ENCODE peak calls at places on chromosomes 12 and 14, in five cellular contexts. One of them, this sample, is unnamed.

GRCh38 chr14:65723348-65723747 is 310.8 kb downstream of the FUT8 start:
- DNase-seq in cardiac fibroblast: no peak
- DNase-seq in activated CD8-positive, alpha-beta memory T cell treated with anti-CD3 and anti-CD28 coated beads for 48 hours: no peak
- DNase-seq in effector CD4-positive, alpha-beta T cell: no peak
- DNase-seq in osteocyte: no peak
- DNase-seq in this sample: no peak

GRCh38 chr14:95503365-95504134 is 12.9 kb downstream of the SYNE3 start:
- DNase-seq in cardiac fibroblast: no peak
- DNase-seq in activated CD8-positive, alpha-beta memory T cell treated with anti-CD3 and anti-CD28 coated beads for 48 hours: no peak
- DNase-seq in effector CD4-positive, alpha-beta T cell: no peak
- DNase-seq in osteocyte: no peak
- DNase-seq in this sample: no peak

GRCh38 chr12:8157484-8158198 is 826 bp downstream of the ZNF705A start:
- DNase-seq in cardiac fibroblast: peak; percentile 6
- DNase-seq in activated CD8-positive, alpha-beta memory T cell treated with anti-CD3 and anti-CD28 coated beads for 48 hours: no peak
- DNase-seq in effector CD4-positive, alpha-beta T cell: no peak
- DNase-seq in osteocyte: no peak
- DNase-seq in this sample: no peak

GRCh38 chr12:115341442-115341841 is 657.5 kb upstream of the TBX3 start:
- DNase-seq in cardiac fibroblast: peak; percentile 100
- DNase-seq in activated CD8-positive, alpha-beta memory T cell treated with anti-CD3 and anti-CD28 coated beads for 48 hours: no peak
- DNase-seq in effector CD4-positive, alpha-beta T cell: no peak
- DNase-seq in osteocyte: peak; percentile 92
- DNase-seq in this sample: peak; percentile 95

GRCh38 chr14:77041837-77042557 is 13.5 kb upstream of the IRF2BPL start:
- DNase-seq in cardiac fibroblast: peak; percentile 98
- DNase-seq in activated CD8-positive, alpha-beta memory T cell treated with anti-CD3 and anti-CD28 coated beads for 48 hours: no peak
- DNase-seq in effector CD4-positive, alpha-beta T cell: no peak
- DNase-seq in osteocyte: no peak
- DNase-seq in this sample: peak; percentile 95

GRCh38 chr12:29164477-29165163 is 15.5 kb downstream of the FAR2 start:
- DNase-seq in cardiac fibroblast: peak; percentile 82
- DNase-seq in activated CD8-positive, alpha-beta memory T cell treated with anti-CD3 and anti-CD28 coated beads for 48 hours: no peak
- DNase-seq in effector CD4-positive, alpha-beta T cell: no peak
- DNase-seq in osteocyte: no peak
- DNase-seq in this sample: peak; percentile 75

GRCh38 chr12:27361372-27361771 is 28.7 kb downstream of the BMAL2 start:
- DNase-seq in cardiac fibroblast: peak; percentile 58
- DNase-seq in activated CD8-positive, alpha-beta memory T cell treated with anti-CD3 and anti-CD28 coated beads for 48 hours: no peak
- DNase-seq in effector CD4-positive, alpha-beta T cell: no peak
- DNase-seq in osteocyte: no peak
- DNase-seq in this sample: no peak

GRCh38 chr12:107411792-107412535 is 273.6 kb upstream of the PWP1 start:
- DNase-seq in cardiac fibroblast: peak; percentile 69
- DNase-seq in activated CD8-positive, alpha-beta memory T cell treated with anti-CD3 and anti-CD28 coated beads for 48 hours: no peak
- DNase-seq in effector CD4-positive, alpha-beta T cell: no peak
- DNase-seq in osteocyte: no peak
- DNase-seq in this sample: peak; percentile 9

GRCh38 chr14:77603031-77603430 is 13.4 kb downstream of the SPTLC2 start:
- DNase-seq in cardiac fibroblast: no peak
- DNase-seq in activated CD8-positive, alpha-beta memory T cell treated with anti-CD3 and anti-CD28 coated beads for 48 hours: no peak
- DNase-seq in effector CD4-positive, alpha-beta T cell: no peak
- DNase-seq in osteocyte: no peak
- DNase-seq in this sample: no peak

GRCh38 chr14:34714320-34715107 is at the start of gene CFL2:
- DNase-seq in cardiac fibroblast: peak; percentile 66
- DNase-seq in activated CD8-positive, alpha-beta memory T cell treated with anti-CD3 and anti-CD28 coated beads for 48 hours: peak; percentile 50
- DNase-seq in effector CD4-positive, alpha-beta T cell: peak; percentile 61
- DNase-seq in osteocyte: peak; percentile 90
- DNase-seq in this sample: peak; percentile 65

GRCh38 chr12:127293507-127294310 is 973.3 kb upstream of the TMEM132C start:
- DNase-seq in cardiac fibroblast: peak; percentile 88
- DNase-seq in activated CD8-positive, alpha-beta memory T cell treated with anti-CD3 and anti-CD28 coated beads for 48 hours: peak; percentile 30
- DNase-seq in effector CD4-positive, alpha-beta T cell: peak; percentile 7
- DNase-seq in osteocyte: peak; percentile 86
- DNase-seq in this sample: peak; percentile 42

GRCh38 chr12:78674311-78675085 is 190.1 kb upstream of the SYT1 start:
- DNase-seq in cardiac fibroblast: peak; percentile 53
- DNase-seq in activated CD8-positive, alpha-beta memory T cell treated with anti-CD3 and anti-CD28 coated beads for 48 hours: no peak
- DNase-seq in effector CD4-positive, alpha-beta T cell: no peak
- DNase-seq in osteocyte: no peak
- DNase-seq in this sample: peak; percentile 3

GRCh38 chr14:28758253-28758915 is 8.2 kb upstream of the FOXG1 start:
- DNase-seq in cardiac fibroblast: no peak
- DNase-seq in activated CD8-positive, alpha-beta memory T cell treated with anti-CD3 and anti-CD28 coated beads for 48 hours: no peak
- DNase-seq in effector CD4-positive, alpha-beta T cell: no peak
- DNase-seq in osteocyte: no peak
- DNase-seq in this sample: no peak

GRCh38 chr12:48852734-48853168 is 788 bp upstream of the DDX23 start:
- DNase-seq in cardiac fibroblast: no peak
- DNase-seq in activated CD8-positive, alpha-beta memory T cell treated with anti-CD3 and anti-CD28 coated beads for 48 hours: no peak
- DNase-seq in effector CD4-positive, alpha-beta T cell: no peak
- DNase-seq in osteocyte: no peak
- DNase-seq in this sample: peak; percentile 2

GRCh38 chr12:107490000-107490399 is 195.6 kb upstream of the PWP1 start:
- DNase-seq in cardiac fibroblast: no peak
- DNase-seq in activated CD8-positive, alpha-beta memory T cell treated with anti-CD3 and anti-CD28 coated beads for 48 hours: no peak
- DNase-seq in effector CD4-positive, alpha-beta T cell: no peak
- DNase-seq in osteocyte: no peak
- DNase-seq in this sample: no peak

GRCh38 chr14:31934767-31935266 is 142.3 kb upstream of the ARHGAP5 start:
- DNase-seq in cardiac fibroblast: peak; percentile 66
- DNase-seq in activated CD8-positive, alpha-beta memory T cell treated with anti-CD3 and anti-CD28 coated beads for 48 hours: no peak
- DNase-seq in effector CD4-positive, alpha-beta T cell: no peak
- DNase-seq in osteocyte: no peak
- DNase-seq in this sample: peak; percentile 78

GRCh38 chr12:57342207-57342691 is 88.6 kb downstream of the R3HDM2 start:
- DNase-seq in cardiac fibroblast: peak; percentile 50
- DNase-seq in activated CD8-positive, alpha-beta memory T cell treated with anti-CD3 and anti-CD28 coated beads for 48 hours: no peak
- DNase-seq in effector CD4-positive, alpha-beta T cell: no peak
- DNase-seq in osteocyte: no peak
- DNase-seq in this sample: peak; percentile 66

GRCh38 chr14:81301813-81302212 is 81.1 kb upstream of the GTF2A1 start:
- DNase-seq in cardiac fibroblast: no peak
- DNase-seq in activated CD8-positive, alpha-beta memory T cell treated with anti-CD3 and anti-CD28 coated beads for 48 hours: no peak
- DNase-seq in effector CD4-positive, alpha-beta T cell: no peak
- DNase-seq in osteocyte: no peak
- DNase-seq in this sample: no peak

GRCh38 chr12:49284672-49285071 is 10.3 kb upstream of the PRPH start:
- DNase-seq in cardiac fibroblast: no peak
- DNase-seq in activated CD8-positive, alpha-beta memory T cell treated with anti-CD3 and anti-CD28 coated beads for 48 hours: no peak
- DNase-seq in effector CD4-positive, alpha-beta T cell: no peak
- DNase-seq in osteocyte: no peak
- DNase-seq in this sample: no peak

GRCh38 chr14:91177073-91177796 is 63.4 kb downstream of the DGLUCY start:
- DNase-seq in cardiac fibroblast: peak; percentile 85
- DNase-seq in activated CD8-positive, alpha-beta memory T cell treated with anti-CD3 and anti-CD28 coated beads for 48 hours: peak; percentile 24
- DNase-seq in effector CD4-positive, alpha-beta T cell: peak; percentile 54
- DNase-seq in osteocyte: no peak
- DNase-seq in this sample: peak; percentile 80

GRCh38 chr14:92026548-92027190 is 13.2 kb downstream of the TRIP11 start:
- DNase-seq in cardiac fibroblast: no peak
- DNase-seq in activated CD8-positive, alpha-beta memory T cell treated with anti-CD3 and anti-CD28 coated beads for 48 hours: no peak
- DNase-seq in effector CD4-positive, alpha-beta T cell: no peak
- DNase-seq in osteocyte: no peak
- DNase-seq in this sample: no peak

GRCh38 chr14:36647827-36648753 is 13.6 kb upstream of the PAX9 start:
- DNase-seq in cardiac fibroblast: peak; percentile 56
- DNase-seq in activated CD8-positive, alpha-beta memory T cell treated with anti-CD3 and anti-CD28 coated beads for 48 hours: no peak
- DNase-seq in effector CD4-positive, alpha-beta T cell: no peak
- DNase-seq in osteocyte: no peak
- DNase-seq in this sample: peak; percentile 17

GRCh38 chr12:49983892-49984291 is 11.1 kb downstream of the AQP6 start:
- DNase-seq in cardiac fibroblast: peak; percentile 79
- DNase-seq in activated CD8-positive, alpha-beta memory T cell treated with anti-CD3 and anti-CD28 coated beads for 48 hours: no peak
- DNase-seq in effector CD4-positive, alpha-beta T cell: no peak
- DNase-seq in osteocyte: peak; percentile 83
- DNase-seq in this sample: peak; percentile 96

GRCh38 chr14:38866461-38866860 is 236.6 kb downstream of the SEC23A start:
- DNase-seq in cardiac fibroblast: no peak
- DNase-seq in activated CD8-positive, alpha-beta memory T cell treated with anti-CD3 and anti-CD28 coated beads for 48 hours: no peak
- DNase-seq in effector CD4-positive, alpha-beta T cell: no peak
- DNase-seq in osteocyte: no peak
- DNase-seq in this sample: no peak

GRCh38 chr14:88470542-88471440 is 84.0 kb downstream of the PTPN21 start:
- DNase-seq in cardiac fibroblast: peak; percentile 71
- DNase-seq in activated CD8-positive, alpha-beta memory T cell treated with anti-CD3 and anti-CD28 coated beads for 48 hours: no peak
- DNase-seq in effector CD4-positive, alpha-beta T cell: no peak
- DNase-seq in osteocyte: no peak
- DNase-seq in this sample: no peak

GRCh38 chr14:91377700-91378652 is 39.6 kb downstream of the CCDC88C start:
- DNase-seq in cardiac fibroblast: no peak
- DNase-seq in activated CD8-positive, alpha-beta memory T cell treated with anti-CD3 and anti-CD28 coated beads for 48 hours: no peak
- DNase-seq in effector CD4-positive, alpha-beta T cell: no peak
- DNase-seq in osteocyte: no peak
- DNase-seq in this sample: peak; percentile 42

GRCh38 chr12:90216815-90217214 is 508.2 kb upstream of the ATP2B1 start:
- DNase-seq in cardiac fibroblast: peak; percentile 73
- DNase-seq in activated CD8-positive, alpha-beta memory T cell treated with anti-CD3 and anti-CD28 coated beads for 48 hours: no peak
- DNase-seq in effector CD4-positive, alpha-beta T cell: no peak
- DNase-seq in osteocyte: no peak
- DNase-seq in this sample: no peak

GRCh38 chr14:63727231-63727735 is 582 bp downstream of the SGPP1 start:
- DNase-seq in cardiac fibroblast: peak; percentile 38
- DNase-seq in activated CD8-positive, alpha-beta memory T cell treated with anti-CD3 and anti-CD28 coated beads for 48 hours: peak; percentile 3
- DNase-seq in effector CD4-positive, alpha-beta T cell: no peak
- DNase-seq in osteocyte: peak; percentile 83
- DNase-seq in this sample: peak; percentile 49

GRCh38 chr14:52241102-52241793 is 26.2 kb upstream of the PTGDR start:
- DNase-seq in cardiac fibroblast: peak; percentile 98
- DNase-seq in activated CD8-positive, alpha-beta memory T cell treated with anti-CD3 and anti-CD28 coated beads for 48 hours: no peak
- DNase-seq in effector CD4-positive, alpha-beta T cell: no peak
- DNase-seq in osteocyte: no peak
- DNase-seq in this sample: peak; percentile 85

GRCh38 chr12:57169046-57169795 is 21.8 kb upstream of the LRP1-AS start:
- DNase-seq in cardiac fibroblast: no peak
- DNase-seq in activated CD8-positive, alpha-beta memory T cell treated with anti-CD3 and anti-CD28 coated beads for 48 hours: no peak
- DNase-seq in effector CD4-positive, alpha-beta T cell: no peak
- DNase-seq in osteocyte: no peak
- DNase-seq in this sample: no peak

GRCh38 chr12:69066420-69067373 is 133.7 kb upstream of the CPM start:
- DNase-seq in cardiac fibroblast: no peak
- DNase-seq in activated CD8-positive, alpha-beta memory T cell treated with anti-CD3 and anti-CD28 coated beads for 48 hours: no peak
- DNase-seq in effector CD4-positive, alpha-beta T cell: no peak
- DNase-seq in osteocyte: no peak
- DNase-seq in this sample: no peak

GRCh38 chr14:97350894-97351713 is 553.9 kb downstream of the VRK1 start:
- DNase-seq in cardiac fibroblast: no peak
- DNase-seq in activated CD8-positive, alpha-beta memory T cell treated with anti-CD3 and anti-CD28 coated beads for 48 hours: no peak
- DNase-seq in effector CD4-positive, alpha-beta T cell: no peak
- DNase-seq in osteocyte: peak; percentile 36
- DNase-seq in this sample: no peak

GRCh38 chr14:90645842-90646443 is 170.3 kb downstream of the TTC7B start:
- DNase-seq in cardiac fibroblast: peak; percentile 46
- DNase-seq in activated CD8-positive, alpha-beta memory T cell treated with anti-CD3 and anti-CD28 coated beads for 48 hours: no peak
- DNase-seq in effector CD4-positive, alpha-beta T cell: no peak
- DNase-seq in osteocyte: no peak
- DNase-seq in this sample: peak; percentile 43

GRCh38 chr12:132206093-132206434 is 61.8 kb downstream of the NOC4L start:
- DNase-seq in cardiac fibroblast: no peak
- DNase-seq in activated CD8-positive, alpha-beta memory T cell treated with anti-CD3 and anti-CD28 coated beads for 48 hours: no peak
- DNase-seq in effector CD4-positive, alpha-beta T cell: no peak
- DNase-seq in osteocyte: no peak
- DNase-seq in this sample: no peak

GRCh38 chr12:34396861-34397590 is 374.7 kb downstream of the ALG10 start:
- DNase-seq in cardiac fibroblast: no peak
- DNase-seq in activated CD8-positive, alpha-beta memory T cell treated with anti-CD3 and anti-CD28 coated beads for 48 hours: no peak
- DNase-seq in effector CD4-positive, alpha-beta T cell: peak; percentile 0
- DNase-seq in osteocyte: peak; percentile 78
- DNase-seq in this sample: no peak

GRCh38 chr14:101874001-101874400 is 90.4 kb upstream of the DYNC1H1 start:
- DNase-seq in cardiac fibroblast: no peak
- DNase-seq in activated CD8-positive, alpha-beta memory T cell treated with anti-CD3 and anti-CD28 coated beads for 48 hours: no peak
- DNase-seq in effector CD4-positive, alpha-beta T cell: no peak
- DNase-seq in osteocyte: no peak
- DNase-seq in this sample: no peak

GRCh38 chr14:67784244-67784823 is 32.1 kb downstream of the ZFYVE26 start:
- DNase-seq in cardiac fibroblast: no peak
- DNase-seq in activated CD8-positive, alpha-beta memory T cell treated with anti-CD3 and anti-CD28 coated beads for 48 hours: no peak
- DNase-seq in effector CD4-positive, alpha-beta T cell: no peak
- DNase-seq in osteocyte: no peak
- DNase-seq in this sample: no peak

GRCh38 chr14:105364100-105364708 is 34.1 kb upstream of the TEX22 start:
- DNase-seq in cardiac fibroblast: peak; percentile 77
- DNase-seq in activated CD8-positive, alpha-beta memory T cell treated with anti-CD3 and anti-CD28 coated beads for 48 hours: no peak
- DNase-seq in effector CD4-positive, alpha-beta T cell: peak; percentile 20
- DNase-seq in osteocyte: no peak
- DNase-seq in this sample: peak; percentile 35